ENCODE peak calls at places on chromosome 6, in nine cellular contexts. I is body of pancreas; K is kidney; C is GM23248; R is activated CD4-positive, alpha-beta T cell treated with anti-CD3 and anti-CD28 coated beads, Interleukin-2, amount 50 U/mL, for 4 hours; O is HTR-8/SVneo; A is NCI-H2171; E is HEK293T; Z is pancreas. H is an unnamed sample.

GRCh38 chr6:144434308-144434990 is 149.3 kb downstream of the UTRN start:
- DNase-seq in R (no peak), O (peak), Z (no peak), K (peak), C (peak), A (no peak), I (no peak), E (no peak), H (peak)

GRCh38 chr6:83853178-83853967 is at the start of gene RIPPLY2:
- DNase-seq in A (peak), I (peak), Z (peak), R (no peak), C (peak), E (peak), O (no peak), K (peak), H (no peak)

GRCh38 chr6:44219053-44219814 is 2.5 kb downstream of the MYMX start:
- DNase-seq in O (peak), A (no peak), I (peak), E (peak), Z (peak), C (peak), R (no peak), K (peak), H (peak)

GRCh38 chr6:1621328-1621701 is 11.6 kb downstream of the FOXC1 start:
- DNase-seq in K (peak), R (no peak), E (no peak), C (no peak), I (no peak), O (no peak), A (no peak), Z (no peak), H (no peak)

GRCh38 chr6:156992396-156992795 is 215.2 kb downstream of the ARID1B start:
- DNase-seq in I (no peak), R (no peak), O (no peak), E (no peak), Z (no peak), C (no peak), K (no peak), A (no peak), H (no peak)

GRCh38 chr6:31945154-31945506 is 765 bp upstream of the CFB start:
- DNase-seq in O (no peak), C (no peak), K (no peak), A (no peak), E (no peak), R (no peak), I (no peak), Z (no peak), H (no peak)

GRCh38 chr6:11381801-11382513 is 149.5 kb upstream of the NEDD9 start:
- DNase-seq in I (no peak), K (peak), A (no peak), O (no peak), R (peak), E (no peak), C (no peak), Z (no peak), H (no peak)

GRCh38 chr6:146850238-146850896 is 251.6 kb downstream of the ADGB start:
- DNase-seq in K (no peak), I (no peak), Z (no peak), A (no peak), O (peak), E (no peak), C (peak), R (no peak), H (no peak)

GRCh38 chr6:24357336-24358218 is at the start of gene DCDC2:
- DNase-seq in O (no peak), C (peak), Z (peak), K (peak), R (peak), I (peak), E (no peak), A (no peak), H (no peak)

GRCh38 chr6:86477510-86478166 is 459.7 kb upstream of the HTR1E start:
- DNase-seq in R (no peak), K (no peak), E (no peak), Z (peak), O (no peak), C (no peak), I (no peak), A (no peak), H (no peak)

GRCh38 chr6:132333639-132334516 is 67.4 kb downstream of the MOXD1 start:
- DNase-seq in Z (peak), I (peak), K (no peak), R (no peak), O (peak), E (peak), C (peak), A (no peak), H (peak)

GRCh38 chr6:1591926-1592325 is 17.8 kb upstream of the FOXC1 start:
- DNase-seq in K (no peak), C (no peak), R (no peak), Z (no peak), A (no peak), O (no peak), E (no peak), I (no peak), H (no peak)

GRCh38 chr6:42777126-42777822 is 4.6 kb upstream of the BICRAL start:
- DNase-seq in C (peak), K (no peak), O (peak), E (no peak), A (no peak), Z (no peak), R (no peak), I (no peak), H (peak)

GRCh38 chr6:116088946-116089345 is 11.7 kb upstream of the NT5DC1 start:
- DNase-seq in I (no peak), E (no peak), Z (no peak), O (no peak), C (no peak), A (no peak), K (no peak), R (no peak), H (no peak)

GRCh38 chr6:159008656-159009288 is 8.8 kb upstream of the RSPH3 start:
- DNase-seq in I (no peak), C (peak), R (no peak), A (peak), E (no peak), O (no peak), K (no peak), Z (no peak), H (no peak)

GRCh38 chr6:89375427-89375868 is 22.9 kb upstream of the UBE2J1 start:
- DNase-seq in K (peak), C (no peak), O (no peak), I (peak), R (peak), Z (peak), A (peak), E (peak), H (no peak)

GRCh38 chr6:167120557-167121030 is 2.3 kb upstream of the CCR6 start:
- DNase-seq in C (no peak), R (no peak), A (no peak), Z (no peak), K (no peak), I (no peak), O (no peak), E (no peak), H (no peak)

GRCh38 chr6:29824144-29824543 is 3.5 kb upstream of the HLA-G start:
- DNase-seq in R (no peak), O (no peak), C (no peak), I (no peak), A (no peak), E (no peak), K (no peak), Z (no peak), H (no peak)

GRCh38 chr6:57182017-57182432 is 9.9 kb downstream of the BAG2 start:
- DNase-seq in O (no peak), I (no peak), K (no peak), C (no peak), E (no peak), A (no peak), R (no peak), Z (no peak), H (no peak)

GRCh38 chr6:27863962-27864905 is 48.0 kb downstream of the OR2B2 start:
- DNase-seq in Z (no peak), O (no peak), R (no peak), E (no peak), A (no peak), C (peak), I (no peak), K (peak), H (no peak)

GRCh38 chr6:26057899-26058298 is 29.3 kb upstream of the HFE start:
- DNase-seq in I (no peak), E (no peak), C (no peak), K (no peak), A (peak), R (no peak), O (no peak), Z (no peak), H (no peak)

GRCh38 chr6:39923394-39923793 is 10.9 kb downstream of the MOCS1 start:
- DNase-seq in I (peak), Z (peak), O (no peak), K (peak), E (no peak), C (no peak), A (no peak), R (no peak), H (no peak)

GRCh38 chr6:163711615-163712568 is 297.4 kb downstream of the QKI start:
- DNase-seq in A (no peak), O (no peak), R (no peak), K (no peak), I (peak), C (peak), Z (no peak), E (no peak), H (no peak)

GRCh38 chr6:148064406-148065134 is 278.1 kb upstream of the SASH1 start:
- DNase-seq in O (peak), E (no peak), I (no peak), K (peak), R (no peak), C (peak), Z (no peak), A (no peak), H (peak)

GRCh38 chr6:162814417-162814988 is 86.7 kb downstream of the PACRG start:
- DNase-seq in C (no peak), A (no peak), K (no peak), O (no peak), E (no peak), I (no peak), Z (no peak), R (no peak), H (no peak)

GRCh38 chr6:143673638-143674037 is 4.1 kb upstream of the PHACTR2 start:
- DNase-seq in E (no peak), A (no peak), Z (no peak), R (no peak), I (no peak), C (peak), O (peak), K (peak), H (peak)

GRCh38 chr6:40356242-40356910 is 230.8 kb downstream of the LRFN2 start:
- DNase-seq in A (no peak), O (no peak), C (peak), Z (no peak), I (no peak), R (no peak), E (no peak), K (no peak), H (no peak)

GRCh38 chr6:89977808-89978748 is 83.8 kb downstream of the GJA10 start:
- DNase-seq in E (peak), K (no peak), R (no peak), I (no peak), Z (no peak), A (peak), C (peak), O (no peak), H (no peak)

GRCh38 chr6:6599468-6599873 is 11.0 kb downstream of the LY86 start:
- DNase-seq in R (no peak), C (no peak), I (no peak), E (no peak), K (no peak), O (no peak), A (no peak), Z (no peak), H (no peak)

GRCh38 chr6:13519839-13520238 is 32.4 kb upstream of the GFOD1 start:
- DNase-seq in Z (no peak), A (no peak), C (no peak), K (no peak), I (no peak), E (no peak), O (no peak), R (no peak), H (no peak)

GRCh38 chr6:137416376-137417109 is 77.7 kb downstream of the OLIG3 start:
- DNase-seq in A (no peak), E (no peak), R (no peak), O (no peak), I (no peak), C (peak), Z (no peak), K (no peak), H (no peak)

GRCh38 chr6:3534599-3534998 is 77.7 kb upstream of the SLC22A23 start:
- DNase-seq in C (peak), K (no peak), R (no peak), O (no peak), A (no peak), E (no peak), Z (no peak), I (no peak), H (no peak)

GRCh38 chr6:135270676-135271536 is 89.8 kb downstream of the MYB start:
- DNase-seq in Z (peak), R (no peak), O (no peak), A (peak), E (no peak), K (peak), I (peak), C (no peak), H (no peak)

GRCh38 chr6:137291441-137291840 is 72.3 kb upstream of the IFNGR1 start:
- DNase-seq in Z (no peak), K (no peak), O (no peak), C (peak), R (no peak), A (no peak), I (peak), E (no peak), H (no peak)

GRCh38 chr6:25961619-25962367 is 809 bp upstream of the TRIM38 start:
- DNase-seq in E (no peak), O (no peak), C (peak), I (no peak), Z (no peak), K (no peak), A (no peak), R (no peak), H (no peak)

GRCh38 chr6:166490671-166491500 is 95.6 kb downstream of the RAMACL start:
- DNase-seq in A (peak), C (no peak), I (no peak), Z (no peak), K (peak), E (no peak), O (no peak), R (no peak), H (peak)